ENCODE peak calls at places on chromosome 22, in seven cellular contexts. One of them, this sample, is unnamed.

GRCh38 chr22:46650078-46650810 is 30.1 kb downstream of the GRAMD4 start:
- ATAC-seq in activated naive CD8-positive, alpha-beta T cell treated with anti-CD3 and anti-CD28 coated beads, Interleukin-2, amount 50 U/mL, for 24 hours: no peak
- ATAC-seq in activated T-cell treated with anti-CD3 and anti-CD28 coated beads, Interleukin-2, amount 50 U/mL, for 4 hours: no peak
- ATAC-seq in GM23338: no peak
- ATAC-seq in naive thymus-derived CD8-positive, alpha-beta T cell: no peak
- ATAC-seq in left cardiac atrium: peak
- ATAC-seq in activated CD8-positive, alpha-beta T cell treated with anti-CD3 and anti-CD28 coated beads for 36 hours: no peak
- ATAC-seq in this sample: no peak

GRCh38 chr22:23147632-23148387 is 2.5 kb downstream of the RAB36 start:
- ATAC-seq in activated naive CD8-positive, alpha-beta T cell treated with anti-CD3 and anti-CD28 coated beads, Interleukin-2, amount 50 U/mL, for 24 hours: no peak
- ATAC-seq in activated T-cell treated with anti-CD3 and anti-CD28 coated beads, Interleukin-2, amount 50 U/mL, for 4 hours: no peak
- ATAC-seq in GM23338: no peak
- ATAC-seq in naive thymus-derived CD8-positive, alpha-beta T cell: no peak
- ATAC-seq in left cardiac atrium: no peak
- ATAC-seq in activated CD8-positive, alpha-beta T cell treated with anti-CD3 and anti-CD28 coated beads for 36 hours: no peak
- ATAC-seq in this sample: peak

GRCh38 chr22:23164091-23164490 is 16.2 kb upstream of the BCR start:
- ATAC-seq in activated naive CD8-positive, alpha-beta T cell treated with anti-CD3 and anti-CD28 coated beads, Interleukin-2, amount 50 U/mL, for 24 hours: no peak
- ATAC-seq in activated T-cell treated with anti-CD3 and anti-CD28 coated beads, Interleukin-2, amount 50 U/mL, for 4 hours: no peak
- ATAC-seq in GM23338: no peak
- ATAC-seq in naive thymus-derived CD8-positive, alpha-beta T cell: no peak
- ATAC-seq in left cardiac atrium: no peak
- ATAC-seq in activated CD8-positive, alpha-beta T cell treated with anti-CD3 and anti-CD28 coated beads for 36 hours: no peak
- ATAC-seq in this sample: no peak

GRCh38 chr22:20166703-20167102 is 15.8 kb upstream of the CCDC188 start:
- ATAC-seq in activated naive CD8-positive, alpha-beta T cell treated with anti-CD3 and anti-CD28 coated beads, Interleukin-2, amount 50 U/mL, for 24 hours: no peak
- ATAC-seq in activated T-cell treated with anti-CD3 and anti-CD28 coated beads, Interleukin-2, amount 50 U/mL, for 4 hours: no peak
- ATAC-seq in GM23338: no peak
- ATAC-seq in naive thymus-derived CD8-positive, alpha-beta T cell: no peak
- ATAC-seq in left cardiac atrium: no peak
- ATAC-seq in activated CD8-positive, alpha-beta T cell treated with anti-CD3 and anti-CD28 coated beads for 36 hours: no peak
- ATAC-seq in this sample: no peak

GRCh38 chr22:21628386-21629261 is 1.2 kb downstream of the YDJC start:
- ATAC-seq in activated naive CD8-positive, alpha-beta T cell treated with anti-CD3 and anti-CD28 coated beads, Interleukin-2, amount 50 U/mL, for 24 hours: peak
- ATAC-seq in activated T-cell treated with anti-CD3 and anti-CD28 coated beads, Interleukin-2, amount 50 U/mL, for 4 hours: peak
- ATAC-seq in GM23338: peak
- ATAC-seq in naive thymus-derived CD8-positive, alpha-beta T cell: no peak
- ATAC-seq in left cardiac atrium: no peak
- ATAC-seq in activated CD8-positive, alpha-beta T cell treated with anti-CD3 and anti-CD28 coated beads for 36 hours: peak
- ATAC-seq in this sample: no peak

GRCh38 chr22:29334696-29335344 is 19.3 kb upstream of the RASL10A start:
- ATAC-seq in activated naive CD8-positive, alpha-beta T cell treated with anti-CD3 and anti-CD28 coated beads, Interleukin-2, amount 50 U/mL, for 24 hours: no peak
- ATAC-seq in activated T-cell treated with anti-CD3 and anti-CD28 coated beads, Interleukin-2, amount 50 U/mL, for 4 hours: no peak
- ATAC-seq in GM23338: no peak
- ATAC-seq in naive thymus-derived CD8-positive, alpha-beta T cell: no peak
- ATAC-seq in left cardiac atrium: no peak
- ATAC-seq in activated CD8-positive, alpha-beta T cell treated with anti-CD3 and anti-CD28 coated beads for 36 hours: no peak
- ATAC-seq in this sample: no peak

GRCh38 chr22:38412435-38413084 is 42.4 kb downstream of the KCNJ4 start:
- ATAC-seq in activated naive CD8-positive, alpha-beta T cell treated with anti-CD3 and anti-CD28 coated beads, Interleukin-2, amount 50 U/mL, for 24 hours: peak
- ATAC-seq in activated T-cell treated with anti-CD3 and anti-CD28 coated beads, Interleukin-2, amount 50 U/mL, for 4 hours: peak
- ATAC-seq in GM23338: peak
- ATAC-seq in naive thymus-derived CD8-positive, alpha-beta T cell: peak
- ATAC-seq in left cardiac atrium: peak
- ATAC-seq in activated CD8-positive, alpha-beta T cell treated with anti-CD3 and anti-CD28 coated beads for 36 hours: peak
- ATAC-seq in this sample: peak

GRCh38 chr22:27490080-27490479 is 311.5 kb downstream of the MN1 start:
- ATAC-seq in activated naive CD8-positive, alpha-beta T cell treated with anti-CD3 and anti-CD28 coated beads, Interleukin-2, amount 50 U/mL, for 24 hours: no peak
- ATAC-seq in activated T-cell treated with anti-CD3 and anti-CD28 coated beads, Interleukin-2, amount 50 U/mL, for 4 hours: no peak
- ATAC-seq in GM23338: no peak
- ATAC-seq in naive thymus-derived CD8-positive, alpha-beta T cell: no peak
- ATAC-seq in left cardiac atrium: no peak
- ATAC-seq in activated CD8-positive, alpha-beta T cell treated with anti-CD3 and anti-CD28 coated beads for 36 hours: no peak
- ATAC-seq in this sample: no peak

GRCh38 chr22:50641696-50642607 is 14.0 kb upstream of the ARSA start:
- ATAC-seq in activated naive CD8-positive, alpha-beta T cell treated with anti-CD3 and anti-CD28 coated beads, Interleukin-2, amount 50 U/mL, for 24 hours: no peak
- ATAC-seq in activated T-cell treated with anti-CD3 and anti-CD28 coated beads, Interleukin-2, amount 50 U/mL, for 4 hours: no peak
- ATAC-seq in GM23338: peak
- ATAC-seq in naive thymus-derived CD8-positive, alpha-beta T cell: no peak
- ATAC-seq in left cardiac atrium: peak
- ATAC-seq in activated CD8-positive, alpha-beta T cell treated with anti-CD3 and anti-CD28 coated beads for 36 hours: peak
- ATAC-seq in this sample: peak

GRCh38 chr22:30309981-30310672 is 16.6 kb downstream of the TBC1D10A start:
- ATAC-seq in activated naive CD8-positive, alpha-beta T cell treated with anti-CD3 and anti-CD28 coated beads, Interleukin-2, amount 50 U/mL, for 24 hours: peak
- ATAC-seq in activated T-cell treated with anti-CD3 and anti-CD28 coated beads, Interleukin-2, amount 50 U/mL, for 4 hours: peak
- ATAC-seq in GM23338: no peak
- ATAC-seq in naive thymus-derived CD8-positive, alpha-beta T cell: peak
- ATAC-seq in left cardiac atrium: peak
- ATAC-seq in activated CD8-positive, alpha-beta T cell treated with anti-CD3 and anti-CD28 coated beads for 36 hours: peak
- ATAC-seq in this sample: peak

GRCh38 chr22:31241200-31241599 is 29.1 kb downstream of the LIMK2 start:
- ATAC-seq in activated naive CD8-positive, alpha-beta T cell treated with anti-CD3 and anti-CD28 coated beads, Interleukin-2, amount 50 U/mL, for 24 hours: no peak
- ATAC-seq in activated T-cell treated with anti-CD3 and anti-CD28 coated beads, Interleukin-2, amount 50 U/mL, for 4 hours: no peak
- ATAC-seq in GM23338: peak
- ATAC-seq in naive thymus-derived CD8-positive, alpha-beta T cell: no peak
- ATAC-seq in left cardiac atrium: no peak
- ATAC-seq in activated CD8-positive, alpha-beta T cell treated with anti-CD3 and anti-CD28 coated beads for 36 hours: no peak
- ATAC-seq in this sample: no peak

GRCh38 chr22:25406510-25407210 is 157.8 kb upstream of the GRK3 start:
- ATAC-seq in activated naive CD8-positive, alpha-beta T cell treated with anti-CD3 and anti-CD28 coated beads, Interleukin-2, amount 50 U/mL, for 24 hours: no peak
- ATAC-seq in activated T-cell treated with anti-CD3 and anti-CD28 coated beads, Interleukin-2, amount 50 U/mL, for 4 hours: no peak
- ATAC-seq in GM23338: no peak
- ATAC-seq in naive thymus-derived CD8-positive, alpha-beta T cell: no peak
- ATAC-seq in left cardiac atrium: no peak
- ATAC-seq in activated CD8-positive, alpha-beta T cell treated with anti-CD3 and anti-CD28 coated beads for 36 hours: no peak
- ATAC-seq in this sample: no peak

GRCh38 chr22:31526275-31526674 is 29.9 kb downstream of the SFI1 start:
- ATAC-seq in activated naive CD8-positive, alpha-beta T cell treated with anti-CD3 and anti-CD28 coated beads, Interleukin-2, amount 50 U/mL, for 24 hours: peak
- ATAC-seq in activated T-cell treated with anti-CD3 and anti-CD28 coated beads, Interleukin-2, amount 50 U/mL, for 4 hours: peak
- ATAC-seq in GM23338: no peak
- ATAC-seq in naive thymus-derived CD8-positive, alpha-beta T cell: no peak
- ATAC-seq in left cardiac atrium: no peak
- ATAC-seq in activated CD8-positive, alpha-beta T cell treated with anti-CD3 and anti-CD28 coated beads for 36 hours: peak
- ATAC-seq in this sample: no peak

GRCh38 chr22:43925433-43926348 is 2.1 kb downstream of the PNPLA3 start:
- ATAC-seq in activated naive CD8-positive, alpha-beta T cell treated with anti-CD3 and anti-CD28 coated beads, Interleukin-2, amount 50 U/mL, for 24 hours: no peak
- ATAC-seq in activated T-cell treated with anti-CD3 and anti-CD28 coated beads, Interleukin-2, amount 50 U/mL, for 4 hours: no peak
- ATAC-seq in GM23338: peak
- ATAC-seq in naive thymus-derived CD8-positive, alpha-beta T cell: no peak
- ATAC-seq in left cardiac atrium: peak
- ATAC-seq in activated CD8-positive, alpha-beta T cell treated with anti-CD3 and anti-CD28 coated beads for 36 hours: no peak
- ATAC-seq in this sample: no peak

GRCh38 chr22:42317691-42318547 is 47.5 kb upstream of the TCF20 start:
- ATAC-seq in activated naive CD8-positive, alpha-beta T cell treated with anti-CD3 and anti-CD28 coated beads, Interleukin-2, amount 50 U/mL, for 24 hours: no peak
- ATAC-seq in activated T-cell treated with anti-CD3 and anti-CD28 coated beads, Interleukin-2, amount 50 U/mL, for 4 hours: no peak
- ATAC-seq in GM23338: peak
- ATAC-seq in naive thymus-derived CD8-positive, alpha-beta T cell: no peak
- ATAC-seq in left cardiac atrium: no peak
- ATAC-seq in activated CD8-positive, alpha-beta T cell treated with anti-CD3 and anti-CD28 coated beads for 36 hours: no peak
- ATAC-seq in this sample: no peak

GRCh38 chr22:39405346-39406085 is 5.9 kb downstream of the TAB1 start:
- ATAC-seq in activated naive CD8-positive, alpha-beta T cell treated with anti-CD3 and anti-CD28 coated beads, Interleukin-2, amount 50 U/mL, for 24 hours: peak
- ATAC-seq in activated T-cell treated with anti-CD3 and anti-CD28 coated beads, Interleukin-2, amount 50 U/mL, for 4 hours: peak
- ATAC-seq in GM23338: peak
- ATAC-seq in naive thymus-derived CD8-positive, alpha-beta T cell: peak
- ATAC-seq in left cardiac atrium: peak
- ATAC-seq in activated CD8-positive, alpha-beta T cell treated with anti-CD3 and anti-CD28 coated beads for 36 hours: peak
- ATAC-seq in this sample: peak

GRCh38 chr22:38638216-38638615 is 18.0 kb downstream of the FAM227A start:
- ATAC-seq in activated naive CD8-positive, alpha-beta T cell treated with anti-CD3 and anti-CD28 coated beads, Interleukin-2, amount 50 U/mL, for 24 hours: no peak
- ATAC-seq in activated T-cell treated with anti-CD3 and anti-CD28 coated beads, Interleukin-2, amount 50 U/mL, for 4 hours: no peak
- ATAC-seq in GM23338: no peak
- ATAC-seq in naive thymus-derived CD8-positive, alpha-beta T cell: no peak
- ATAC-seq in left cardiac atrium: no peak
- ATAC-seq in activated CD8-positive, alpha-beta T cell treated with anti-CD3 and anti-CD28 coated beads for 36 hours: no peak
- ATAC-seq in this sample: no peak

GRCh38 chr22:27113211-27114030 is 456.0 kb downstream of the MIAT start:
- ATAC-seq in activated naive CD8-positive, alpha-beta T cell treated with anti-CD3 and anti-CD28 coated beads, Interleukin-2, amount 50 U/mL, for 24 hours: no peak
- ATAC-seq in activated T-cell treated with anti-CD3 and anti-CD28 coated beads, Interleukin-2, amount 50 U/mL, for 4 hours: no peak
- ATAC-seq in GM23338: no peak
- ATAC-seq in naive thymus-derived CD8-positive, alpha-beta T cell: no peak
- ATAC-seq in left cardiac atrium: peak
- ATAC-seq in activated CD8-positive, alpha-beta T cell treated with anti-CD3 and anti-CD28 coated beads for 36 hours: no peak
- ATAC-seq in this sample: peak

This sample was measured in gastroesophageal sphincter.